ENCODE peak calls at places on chromosomes 4 and X, in seven cellular contexts. One of them, this sample, is unnamed.

GRCh38 chr4:123449780-123450179 is 53.2 kb downstream of the SPRY1 start:
- DNase-seq in HepG2: peak
- DNase-seq in GM23248: peak
- DNase-seq in astrocyte: peak
- DNase-seq in DND-41: no peak
- DNase-seq in GM12878: peak
- DNase-seq in Karpas-422: peak
- DNase-seq in this sample: no peak

GRCh38 chr4:75800972-75801371 is 76.6 kb downstream of the USO1 start:
- DNase-seq in HepG2: no peak
- DNase-seq in GM23248: peak
- DNase-seq in astrocyte: no peak
- DNase-seq in DND-41: no peak
- DNase-seq in GM12878: no peak
- DNase-seq in Karpas-422: no peak
- DNase-seq in this sample: no peak

GRCh38 chrX:53674581-53674980 is 11.9 kb downstream of the HUWE1 start:
- DNase-seq in HepG2: no peak
- DNase-seq in GM23248: peak
- DNase-seq in astrocyte: peak
- DNase-seq in DND-41: no peak
- DNase-seq in GM12878: no peak
- DNase-seq in Karpas-422: no peak
- DNase-seq in this sample: no peak

GRCh38 chr4:1477045-1477905 is 71.0 kb upstream of the NKX1-1 start:
- DNase-seq in HepG2: no peak
- DNase-seq in GM23248: no peak
- DNase-seq in astrocyte: no peak
- DNase-seq in DND-41: no peak
- DNase-seq in GM12878: no peak
- DNase-seq in Karpas-422: no peak
- DNase-seq in this sample: no peak

GRCh38 chrX:916235-916609 is 285.6 kb downstream of the SHOX start:
- DNase-seq in HepG2: no peak
- DNase-seq in GM23248: peak
- DNase-seq in astrocyte: no peak
- DNase-seq in DND-41: no peak
- DNase-seq in GM12878: no peak
- DNase-seq in Karpas-422: no peak
- DNase-seq in this sample: no peak

GRCh38 chr4:186058253-186058979 is 10.5 kb upstream of the TLR3 start:
- DNase-seq in HepG2: no peak
- DNase-seq in GM23248: no peak
- DNase-seq in astrocyte: no peak
- DNase-seq in DND-41: no peak
- DNase-seq in GM12878: peak
- DNase-seq in Karpas-422: peak
- DNase-seq in this sample: no peak

GRCh38 chr4:168908093-168908492 is 102.0 kb downstream of the CBR4 start:
- DNase-seq in HepG2: no peak
- DNase-seq in GM23248: peak
- DNase-seq in astrocyte: peak
- DNase-seq in DND-41: no peak
- DNase-seq in GM12878: no peak
- DNase-seq in Karpas-422: no peak
- DNase-seq in this sample: no peak

GRCh38 chrX:40931921-40932320 is 153.3 kb upstream of the USP9X start:
- DNase-seq in HepG2: no peak
- DNase-seq in GM23248: peak
- DNase-seq in astrocyte: no peak
- DNase-seq in DND-41: no peak
- DNase-seq in GM12878: no peak
- DNase-seq in Karpas-422: no peak
- DNase-seq in this sample: no peak

GRCh38 chr4:87973283-87974169 is 2.0 kb upstream of the SPP1 start:
- DNase-seq in HepG2: peak
- DNase-seq in GM23248: peak
- DNase-seq in astrocyte: peak
- DNase-seq in DND-41: peak
- DNase-seq in GM12878: no peak
- DNase-seq in Karpas-422: peak
- DNase-seq in this sample: peak

GRCh38 chr4:156654410-156654809 is 317.2 kb downstream of the PDGFC start:
- DNase-seq in HepG2: peak
- DNase-seq in GM23248: no peak
- DNase-seq in astrocyte: peak
- DNase-seq in DND-41: no peak
- DNase-seq in GM12878: no peak
- DNase-seq in Karpas-422: no peak
- DNase-seq in this sample: no peak

GRCh38 chrX:13898084-13898483 is 81.2 kb upstream of the GPM6B start:
- DNase-seq in HepG2: no peak
- DNase-seq in GM23248: peak
- DNase-seq in astrocyte: no peak
- DNase-seq in DND-41: no peak
- DNase-seq in GM12878: peak
- DNase-seq in Karpas-422: peak
- DNase-seq in this sample: no peak

GRCh38 chrX:2761246-2761645 is 9.4 kb downstream of the XG start:
- DNase-seq in HepG2: no peak
- DNase-seq in GM23248: no peak
- DNase-seq in astrocyte: no peak
- DNase-seq in DND-41: no peak
- DNase-seq in GM12878: no peak
- DNase-seq in Karpas-422: no peak
- DNase-seq in this sample: no peak
- H2AFZ ChIP-seq in HepG2: no peak
- H2AFZ ChIP-seq in GM23248: no peak
- H2AFZ ChIP-seq in astrocyte: no peak
- H2AFZ ChIP-seq in DND-41: no peak
- H2AFZ ChIP-seq in GM12878: no peak
- H2AFZ ChIP-seq in Karpas-422: no peak
- H2AFZ ChIP-seq in this sample: no peak

DNA sequence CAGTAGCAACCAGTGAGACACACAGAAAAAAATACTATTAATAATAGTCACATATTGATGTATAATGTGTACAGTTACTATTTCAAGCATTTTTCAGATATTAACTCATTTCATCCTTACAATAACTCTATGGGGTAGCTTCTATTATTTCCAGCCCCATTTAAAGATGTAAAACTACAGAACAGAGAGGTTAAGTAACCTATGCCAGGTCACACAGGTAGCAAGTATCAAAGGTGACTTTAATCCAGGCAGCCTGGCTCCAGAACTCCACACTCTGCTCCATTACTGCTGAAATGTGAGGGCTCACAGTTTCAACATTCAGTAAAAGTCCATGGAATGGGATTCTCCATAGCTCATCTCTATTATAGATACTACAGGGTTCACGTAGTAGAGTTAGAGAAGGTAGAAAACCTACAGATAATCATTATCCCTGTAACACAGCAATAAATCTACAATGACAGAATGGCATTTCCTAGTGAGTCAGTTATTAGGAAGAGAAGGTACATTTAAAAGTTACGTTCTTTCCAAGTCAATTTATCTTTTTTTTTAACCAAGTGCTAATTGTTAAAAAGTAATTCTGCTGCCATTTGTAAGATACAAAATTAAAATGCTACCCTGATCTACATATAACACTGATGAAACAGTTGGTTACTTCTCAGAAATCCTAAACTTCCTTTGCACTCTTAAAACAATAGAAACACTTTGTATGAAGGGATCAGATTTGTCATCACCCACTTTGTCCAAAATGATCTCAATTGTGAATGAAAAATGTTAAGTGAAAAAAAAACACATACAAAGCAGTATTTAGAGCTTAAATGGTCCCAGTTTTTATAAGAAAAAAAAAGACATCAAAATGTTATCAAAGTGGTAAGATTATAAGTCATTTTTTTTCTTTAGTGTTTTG is 18.7 kb downstream of the RELL1 start:
- DNase-seq in HepG2: no peak
- DNase-seq in GM23248: peak
- DNase-seq in astrocyte: no peak
- DNase-seq in DND-41: no peak
- DNase-seq in GM12878: no peak
- DNase-seq in Karpas-422: no peak
- DNase-seq in this sample: no peak
- H2AFZ ChIP-seq in HepG2: no peak
- H2AFZ ChIP-seq in GM23248: no peak
- H2AFZ ChIP-seq in astrocyte: no peak
- H2AFZ ChIP-seq in DND-41: no peak
- H2AFZ ChIP-seq in GM12878: no peak
- H2AFZ ChIP-seq in Karpas-422: no peak
- H2AFZ ChIP-seq in this sample: no peak

GRCh38 chr4:90979551-90979950 is 852.4 kb downstream of the CCSER1 start:
- DNase-seq in HepG2: no peak
- DNase-seq in GM23248: no peak
- DNase-seq in astrocyte: no peak
- DNase-seq in DND-41: no peak
- DNase-seq in GM12878: no peak
- DNase-seq in Karpas-422: no peak
- DNase-seq in this sample: no peak

GRCh38 chr4:90977726-90978125 is 850.5 kb downstream of the CCSER1 start:
- DNase-seq in HepG2: no peak
- DNase-seq in GM23248: no peak
- DNase-seq in astrocyte: no peak
- DNase-seq in DND-41: no peak
- DNase-seq in GM12878: no peak
- DNase-seq in Karpas-422: no peak
- DNase-seq in this sample: no peak

DNA sequence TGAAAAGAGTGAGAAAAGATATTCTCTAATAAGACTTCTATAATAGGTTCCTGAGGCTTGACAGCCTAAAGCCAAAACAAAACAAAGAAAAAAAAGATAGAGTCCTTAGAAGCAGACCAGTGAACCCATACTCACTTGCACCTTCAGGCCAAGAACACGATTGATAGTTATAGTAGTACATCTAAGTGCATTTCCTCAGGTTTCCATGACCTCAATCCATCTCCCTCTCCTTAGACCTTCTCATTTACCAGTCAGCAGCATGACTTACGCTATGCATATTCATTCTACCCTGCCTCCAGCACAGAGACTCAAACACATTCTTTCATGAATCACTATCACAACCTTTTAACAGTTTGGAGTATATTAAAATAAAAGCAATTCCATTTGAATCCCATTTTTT is 855.6 kb downstream of the CCSER1 start:
- DNase-seq in HepG2: no peak
- DNase-seq in GM23248: no peak
- DNase-seq in astrocyte: no peak
- DNase-seq in DND-41: no peak
- DNase-seq in GM12878: no peak
- DNase-seq in Karpas-422: no peak
- DNase-seq in this sample: no peak
- H2AFZ ChIP-seq in HepG2: no peak
- H2AFZ ChIP-seq in GM23248: no peak
- H2AFZ ChIP-seq in astrocyte: no peak
- H2AFZ ChIP-seq in DND-41: no peak
- H2AFZ ChIP-seq in GM12878: no peak
- H2AFZ ChIP-seq in Karpas-422: no peak
- H2AFZ ChIP-seq in this sample: no peak

GRCh38 chr4:73443224-73443623 is 7.2 kb downstream of the AFP start:
- DNase-seq in HepG2: no peak
- DNase-seq in GM23248: no peak
- DNase-seq in astrocyte: no peak
- DNase-seq in DND-41: no peak
- DNase-seq in GM12878: no peak
- DNase-seq in Karpas-422: no peak
- DNase-seq in this sample: no peak
- H2AFZ ChIP-seq in HepG2: no peak
- H2AFZ ChIP-seq in GM23248: no peak
- H2AFZ ChIP-seq in astrocyte: no peak
- H2AFZ ChIP-seq in DND-41: no peak
- H2AFZ ChIP-seq in GM12878: no peak
- H2AFZ ChIP-seq in Karpas-422: no peak
- H2AFZ ChIP-seq in this sample: no peak

GRCh38 chrX:107135965-107136307 is 17.3 kb upstream of the RBM41 start:
- DNase-seq in HepG2: no peak
- DNase-seq in GM23248: no peak
- DNase-seq in astrocyte: no peak
- DNase-seq in DND-41: no peak
- DNase-seq in GM12878: no peak
- DNase-seq in Karpas-422: no peak
- DNase-seq in this sample: no peak

GRCh38 chrX:107135076-107135964 is 16.7 kb upstream of the RBM41 start:
- DNase-seq in HepG2: peak
- DNase-seq in GM23248: peak
- DNase-seq in astrocyte: peak
- DNase-seq in DND-41: no peak
- DNase-seq in GM12878: no peak
- DNase-seq in Karpas-422: no peak
- DNase-seq in this sample: no peak
- H2AFZ ChIP-seq in HepG2: no peak
- H2AFZ ChIP-seq in GM23248: peak
- H2AFZ ChIP-seq in astrocyte: no peak
- H2AFZ ChIP-seq in DND-41: no peak
- H2AFZ ChIP-seq in GM12878: no peak
- H2AFZ ChIP-seq in Karpas-422: no peak
- H2AFZ ChIP-seq in this sample: no peak

GRCh38 chr4:182604161-182604591 is 313.0 kb downstream of the DCTD start:
- DNase-seq in HepG2: no peak
- DNase-seq in GM23248: peak
- DNase-seq in astrocyte: peak
- DNase-seq in DND-41: no peak
- DNase-seq in GM12878: no peak
- DNase-seq in Karpas-422: no peak
- DNase-seq in this sample: no peak
- H2AFZ ChIP-seq in HepG2: no peak
- H2AFZ ChIP-seq in GM23248: no peak
- H2AFZ ChIP-seq in astrocyte: peak
- H2AFZ ChIP-seq in DND-41: no peak
- H2AFZ ChIP-seq in GM12878: no peak
- H2AFZ ChIP-seq in Karpas-422: no peak
- H2AFZ ChIP-seq in this sample: no peak

GRCh38 chr4:69044247-69044646 is 52.0 kb upstream of the UGT2B7 start:
- DNase-seq in HepG2: no peak
- DNase-seq in GM23248: peak
- DNase-seq in astrocyte: no peak
- DNase-seq in DND-41: no peak
- DNase-seq in GM12878: no peak
- DNase-seq in Karpas-422: no peak
- DNase-seq in this sample: no peak
- H2AFZ ChIP-seq in HepG2: no peak
- H2AFZ ChIP-seq in GM23248: peak
- H2AFZ ChIP-seq in astrocyte: no peak
- H2AFZ ChIP-seq in DND-41: no peak
- H2AFZ ChIP-seq in GM12878: no peak
- H2AFZ ChIP-seq in Karpas-422: no peak
- H2AFZ ChIP-seq in this sample: no peak

This sample was measured in hepatocyte.